ENCODE peak calls at places on chromosomes 2 and 18, in six cellular contexts. J is substantia nigra; T is CD8-positive, alpha-beta T cell; U is kidney tubule cell; L is stimulated activated CD8-positive, alpha-beta memory T cell treated with anti-CD3 and anti-CD28 coated beads, Interleukin-2, amount 100 ng/mL, for 48 hours; F is activated naive CD4-positive, alpha-beta T cell. Y is an unnamed sample.

GRCh38 chr2:65473045-65473444 is 40.6 kb upstream of the SPRED2 start:
- DNase-seq in U (no peak), L (no peak), J (no peak), T (no peak), F (no peak), Y (no peak)

GRCh38 chr2:109447811-109448210 is 166.0 kb downstream of the SEPTIN10 start:
- DNase-seq in J (no peak), U (no peak), F (no peak), L (no peak), T (no peak), Y (no peak)

GRCh38 chr2:218807626-218808025 is 24.0 kb downstream of the PRKAG3 start:
- DNase-seq in T (no peak), J (no peak), U (no peak), L (no peak), F (no peak), Y (no peak)

GRCh38 chr18:79018911-79019310 is 39.3 kb downstream of the SALL3 start:
- DNase-seq in L (no peak), T (no peak), J (no peak), U (no peak), F (no peak), Y (no peak)

GRCh38 chr2:181104512-181105121 is 124.2 kb downstream of the UBE2E3 start:
- DNase-seq in T (no peak), F (no peak), J (no peak), L (no peak), U (peak), Y (peak)

GRCh38 chr2:235045336-235045972 is 93.6 kb downstream of the SH3BP4 start:
- DNase-seq in U (no peak), J (no peak), L (no peak), T (no peak), F (no peak), Y (no peak)

GRCh38 chr2:199485732-199486335 is 28.1 kb upstream of the SATB2 start:
- DNase-seq in U (peak), T (no peak), J (peak), L (no peak), F (no peak), Y (no peak)

GRCh38 chr2:190713476-190713875 is 64.6 kb downstream of the NAB1 start:
- DNase-seq in F (no peak), L (no peak), J (no peak), U (no peak), T (no peak), Y (peak)

GRCh38 chr2:200662727-200663126 is 76.9 kb downstream of the AOX1 start:
- DNase-seq in U (peak), T (no peak), L (no peak), J (no peak), F (no peak), Y (no peak)

GRCh38 chr2:162839419-162839818 is 852 bp upstream of the KCNH7 start:
- DNase-seq in F (no peak), U (no peak), T (no peak), L (no peak), J (no peak), Y (no peak)

GRCh38 chr2:144780983-144781382 is 261.1 kb upstream of the ZEB2 start:
- DNase-seq in T (no peak), F (no peak), L (no peak), U (no peak), J (no peak), Y (no peak)

GRCh38 chr2:152363933-152364332 is 29.0 kb downstream of the FMNL2 start:
- DNase-seq in U (no peak), J (no peak), F (no peak), T (no peak), L (no peak), Y (no peak)

GRCh38 chr2:96870631-96871255 is 863 bp upstream of the SEMA4C start:
- DNase-seq in T (peak), J (peak), F (no peak), U (no peak), L (no peak), Y (no peak)

GRCh38 chr2:112204411-112204810 is 50.4 kb downstream of the ZC3H8 start:
- DNase-seq in J (no peak), L (no peak), F (no peak), T (no peak), U (peak), Y (no peak)

GRCh38 chr2:176751314-176751713 is 461.3 kb upstream of the HNRNPA3 start:
- DNase-seq in T (no peak), U (no peak), L (no peak), J (no peak), F (no peak), Y (no peak)

GRCh38 chr2:172461591-172462392 is 34.4 kb downstream of the ITGA6 start:
- DNase-seq in T (peak), L (peak), J (peak), U (peak), F (peak), Y (no peak)

GRCh38 chr2:150466770-150467640 is 20.5 kb downstream of the RND3 start:
- DNase-seq in T (no peak), F (no peak), J (no peak), L (no peak), U (peak), Y (no peak)

GRCh38 chr18:63144748-63145147 is 174.8 kb downstream of the BCL2 start:
- DNase-seq in T (no peak), F (no peak), L (no peak), J (no peak), U (no peak), Y (no peak)

GRCh38 chr18:75656035-75656434 is 228.5 kb upstream of the SMIM21 start:
- DNase-seq in T (no peak), L (no peak), J (no peak), U (no peak), F (no peak), Y (no peak)

GRCh38 chr2:140891614-140892212 is 1239.1 kb downstream of the LRP1B start:
- DNase-seq in L (no peak), U (no peak), J (no peak), F (no peak), T (no peak), Y (no peak)

GRCh38 chr2:241157841-241158545 is 7.7 kb downstream of the PPP1R7 start:
- DNase-seq in L (no peak), T (no peak), F (no peak), U (peak), J (no peak), Y (no peak)

GRCh38 chr2:17604050-17604449 is 63.6 kb downstream of the VSNL1 start:
- DNase-seq in J (no peak), F (no peak), L (no peak), U (no peak), T (no peak), Y (no peak)

GRCh38 chr2:62140785-62141740 is 54.9 kb upstream of the B3GNT2 start:
- DNase-seq in J (no peak), F (no peak), L (no peak), U (no peak), T (no peak), Y (no peak)

GRCh38 chr18:29185801-29186200 is 1008.9 kb upstream of the CDH2 start:
- DNase-seq in J (no peak), U (no peak), L (no peak), T (no peak), F (no peak), Y (no peak)